ENCODE peak calls at places on chromosome 6, in five cellular contexts. M is GM12878, X is IMR-90, I is SK-N-SH, P is A549. S is an unnamed sample.
A peak's percentile ranks its signal among the peaks of the same experiment; 100 is the strongest.

GRCh38 chr6:37029249-37029959 is 23.9 kb downstream of the FGD2 start:
- DNase-seq in M (no peak), X (peak; percentile 88), I (peak; percentile 86), P (peak; percentile 63), S (peak; percentile 95)

GRCh38 chr6:163413345-163414116 is 987 bp upstream of the QKI start:
- DNase-seq in M (no peak), X (peak; percentile 90), I (peak; percentile 99), P (peak; percentile 75), S (peak; percentile 98)

GRCh38 chr6:14681699-14682487 is 564.0 kb upstream of the JARID2 start:
- DNase-seq in M (no peak), X (no peak), I (no peak), P (no peak), S (no peak)

GRCh38 chr6:53080813-53081212 is 15.6 kb downstream of the FBXO9 start:
- DNase-seq in M (no peak), X (no peak), I (no peak), P (no peak), S (no peak)

GRCh38 chr6:27183082-27183832 is 64.2 kb upstream of the PRSS16 start:
- DNase-seq in M (no peak), X (no peak), I (no peak), P (no peak), S (no peak)

GRCh38 chr6:30555428-30556005 is 772 bp downstream of the GNL1 start:
- DNase-seq in M (no peak), X (peak; percentile 23), I (no peak), P (no peak), S (peak; percentile 66)

GRCh38 chr6:82277686-82278085 is 30.1 kb upstream of the IBTK start:
- DNase-seq in M (no peak), X (no peak), I (no peak), P (no peak), S (no peak)

GRCh38 chr6:20038805-20039204 is 173.5 kb downstream of the MBOAT1 start:
- DNase-seq in M (no peak), X (peak; percentile 17), I (no peak), P (no peak), S (no peak)

GRCh38 chr6:134757911-134758361 is 192.0 kb downstream of the ALDH8A1 start:
- DNase-seq in M (no peak), X (no peak), I (no peak), P (no peak), S (no peak)

GRCh38 chr6:37516076-37516919 is 16.6 kb upstream of the CCDC167 start:
- DNase-seq in M (peak; percentile 78), X (no peak), I (peak; percentile 79), P (no peak), S (no peak)

GRCh38 chr6:42269553-42269952 is 51.9 kb upstream of the MRPS10 start:
- DNase-seq in M (peak; percentile 83), X (no peak), I (no peak), P (no peak), S (no peak)
- H3K4me2 ChIP-seq in M (peak overlapping the region; percentile 71), X (no peak overlapping the region), I (no peak overlapping the region), P (no peak overlapping the region), S (no peak overlapping the region)

DNA sequence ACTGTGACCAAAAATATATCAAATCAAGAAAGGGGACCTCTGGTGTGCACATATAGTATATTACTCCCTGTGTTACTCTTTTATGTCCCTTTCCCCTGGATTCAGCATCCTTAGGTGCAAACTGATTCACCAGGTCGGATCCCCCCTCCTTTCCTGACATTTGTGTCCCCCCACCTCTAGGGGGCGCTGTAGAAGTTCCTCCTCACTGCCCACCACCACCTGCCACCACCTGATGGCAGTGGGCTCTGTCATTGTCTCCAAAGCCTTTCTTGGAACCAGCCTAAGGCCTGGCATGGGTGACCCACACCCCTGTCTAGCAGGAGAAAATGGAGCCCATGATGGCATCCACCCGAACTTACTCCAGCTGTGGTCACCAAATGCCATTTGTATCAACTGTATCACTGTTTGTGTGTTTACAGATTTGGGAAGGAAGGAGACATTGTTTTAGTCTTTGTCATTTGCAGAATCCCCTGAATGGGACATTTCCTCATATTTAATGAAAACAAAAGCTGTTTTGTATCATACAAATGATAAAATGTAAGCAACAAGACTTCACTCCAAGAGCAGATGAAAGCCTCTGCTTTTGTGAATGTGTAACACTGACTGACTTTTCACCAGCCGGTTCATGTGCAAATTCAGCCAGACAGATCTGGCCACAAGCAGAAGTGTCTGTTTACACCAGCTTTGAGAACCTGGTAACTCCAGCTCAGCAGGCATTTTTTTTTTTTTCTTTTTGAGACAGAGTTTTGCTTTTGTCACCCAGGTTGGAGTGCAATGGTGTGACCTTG is 66.2 kb downstream of the ARMC2 start:
- DNase-seq in M (no peak), X (peak; percentile 20), I (peak; percentile 37), P (peak; percentile 19), S (peak; percentile 74)
- TF ChIP-seq RCOR1 in M (no peak), X (no peak), I (no peak), P (no peak), S (peak; percentile 16)

DNA sequence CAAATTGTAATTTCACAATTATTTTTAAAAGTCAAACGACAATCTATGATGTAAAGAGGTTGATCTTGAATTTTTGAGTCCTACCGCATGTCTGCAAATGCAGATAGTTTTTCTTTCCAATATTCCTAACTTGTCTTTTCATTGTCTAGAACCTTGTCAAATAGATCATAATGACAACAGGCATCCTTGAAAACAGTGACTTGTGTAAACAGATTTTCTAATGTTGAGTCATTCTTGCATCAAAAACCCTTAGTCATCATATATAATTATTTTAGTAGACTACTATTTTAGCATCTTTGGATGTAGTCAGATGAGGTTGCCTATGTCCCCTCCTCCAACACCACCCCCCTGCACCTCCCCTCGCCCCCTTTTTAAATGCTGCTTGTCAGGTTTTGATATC is 43.8 kb downstream of the BMP6 start:
- DNase-seq in M (no peak), X (peak; percentile 47), I (no peak), P (peak; percentile 26), S (no peak)
- H3K4me2 ChIP-seq in M (no peak overlapping the region), X (no peak overlapping the region), I (no peak overlapping the region), P (peak overlapping the region; percentile 45), S (no peak overlapping the region)

GRCh38 chr6:157634566-157634965 is 188.5 kb upstream of the SNX9 start:
- DNase-seq in M (no peak), X (no peak), I (no peak), P (no peak), S (no peak)
- TF ChIP-seq RCOR1 in M (no peak), X (no peak), I (no peak), P (no peak), S (no peak)

GRCh38 chr6:41064841-41065240 is 7.3 kb downstream of the OARD1 start:
- DNase-seq in M (no peak), X (no peak), I (no peak), P (no peak), S (no peak)

GRCh38 chr6:41065550-41066026 is 6.6 kb downstream of the OARD1 start:
- DNase-seq in M (no peak), X (no peak), I (no peak), P (no peak), S (no peak)

GRCh38 chr6:41062056-41062455 is 9.1 kb downstream of the APOBEC2 start:
- DNase-seq in M (no peak), X (no peak), I (no peak), P (no peak), S (no peak)

GRCh38 chr6:41061196-41061726 is 8.3 kb downstream of the APOBEC2 start:
- DNase-seq in M (no peak), X (no peak), I (no peak), P (no peak), S (no peak)

GRCh38 chr6:41063884-41064285 is 8.3 kb downstream of the OARD1 start:
- DNase-seq in M (no peak), X (no peak), I (no peak), P (no peak), S (no peak)
- H3K4me2 ChIP-seq in M (no peak overlapping the region), X (no peak overlapping the region), I (no peak overlapping the region), P (no peak overlapping the region), S (no peak overlapping the region)

GRCh38 chr6:5412017-5412416 is 150.7 kb downstream of the FARS2 start:
- DNase-seq in M (no peak), X (no peak), I (no peak), P (no peak), S (no peak)
- TF ChIP-seq RCOR1 in M (no peak), X (no peak), I (no peak), P (no peak), S (no peak)

GRCh38 chr6:125947581-125947980 is 9.0 kb upstream of the HINT3 start:
- DNase-seq in M (no peak), X (peak; percentile 49), I (no peak), P (no peak), S (no peak)

GRCh38 chr6:125950293-125950692 is 6.3 kb upstream of the HINT3 start:
- DNase-seq in M (no peak), X (peak; percentile 84), I (no peak), P (no peak), S (peak; percentile 41)

GRCh38 chr6:125949069-125949468 is 7.5 kb upstream of the HINT3 start:
- DNase-seq in M (no peak), X (no peak), I (no peak), P (no peak), S (no peak)

GRCh38 chr6:125951323-125951722 is 5.2 kb upstream of the HINT3 start:
- DNase-seq in M (no peak), X (no peak), I (no peak), P (no peak), S (no peak)

GRCh38 chr6:125948455-125948854 is 8.1 kb upstream of the HINT3 start:
- DNase-seq in M (no peak), X (no peak), I (no peak), P (no peak), S (no peak)
- H3K4me2 ChIP-seq in M (no peak overlapping the region), X (no peak overlapping the region), I (no peak overlapping the region), P (peak overlapping the region; percentile 68), S (peak overlapping the region; percentile 17)

DNA sequence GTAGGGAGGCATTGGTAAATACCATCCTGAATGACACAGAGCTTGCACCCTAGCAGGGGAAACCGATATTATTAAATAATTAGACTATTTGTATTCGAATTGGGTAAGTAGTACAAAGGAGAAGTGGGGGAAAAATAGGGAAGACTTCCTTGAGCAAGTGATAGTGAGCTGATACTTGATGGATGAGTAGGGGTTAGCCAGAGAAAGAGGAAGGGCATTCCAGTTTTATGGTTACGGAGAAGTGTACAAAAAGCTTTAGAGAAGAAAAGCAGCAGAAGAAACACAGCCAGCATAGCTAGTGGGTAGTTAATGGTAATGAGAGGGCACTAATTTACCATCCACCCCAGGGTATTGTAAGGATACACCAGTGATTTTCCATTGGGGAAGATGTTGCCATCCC is 1.6 kb downstream of the RIOK1 start:
- DNase-seq in M (no peak), X (no peak), I (peak; percentile 16), P (no peak), S (no peak)
- TF ChIP-seq RCOR1 in M (no peak), X (no peak), I (no peak), P (no peak), S (no peak)

GRCh38 chr6:132401941-132402275 is 633 bp upstream of the MOXD1 start:
- DNase-seq in M (no peak), X (no peak), I (no peak), P (no peak), S (no peak)
- H3K4me2 ChIP-seq in M (peak overlapping the region; percentile 36), X (peak overlapping the region; percentile 42), I (peak overlapping the region; percentile 79), P (peak overlapping the region; percentile 66), S (no peak overlapping the region)

S was measured in K562.